ENCODE peak calls at places on chromosomes 2 and 18, in ten cellular contexts. W is psoas muscle, Z is upper lobe of right lung, Y is astrocyte of the cerebellum, S is ovary, N is Panc1, O is astrocyte, U is dorsolateral prefrontal cortex, A is PC-9, G is brain microvascular endothelial cell. B is an unnamed sample.

GRCh38 chr18:43830905-43831304 is 553.6 kb upstream of the SYT4 start:
- DNase-seq in Y (no peak), Z (no peak), W (no peak), G (no peak), A (no peak), U (no peak), S (no peak), O (no peak), N (no peak), B (no peak)

GRCh38 chr2:12678189-12678588 is 38.5 kb upstream of the TRIB2 start:
- DNase-seq in Y (no peak), O (no peak), N (no peak), Z (no peak), G (no peak), A (no peak), S (no peak), W (no peak), U (no peak), B (no peak)

GRCh38 chr2:79116997-79117928 is 3.0 kb upstream of the REG1A start:
- DNase-seq in G (no peak), A (no peak), Y (no peak), W (no peak), Z (no peak), O (no peak), N (no peak), U (no peak), S (no peak), B (no peak)

GRCh38 chr2:165691615-165692014 is 102.4 kb downstream of the GALNT3 start:
- DNase-seq in A (no peak), S (peak; percentile 9), Y (peak; percentile 73), N (no peak), O (peak; percentile 64), W (no peak), U (peak; percentile 50), Z (no peak), G (peak; percentile 74), B (peak; percentile 57)

GRCh38 chr18:7619676-7620075 is 52.6 kb downstream of the PTPRM start:
- DNase-seq in W (no peak), O (no peak), N (no peak), G (no peak), U (no peak), Z (no peak), Y (no peak), A (no peak), S (no peak), B (no peak)

GRCh38 chr2:69114534-69114933 is 101.6 kb downstream of the ANTXR1 start:
- DNase-seq in S (no peak), A (no peak), O (no peak), G (no peak), Y (no peak), Z (no peak), W (no peak), N (no peak), U (no peak), B (no peak)

GRCh38 chr2:233413529-233414272 is 59.4 kb downstream of the DGKD start:
- DNase-seq in W (peak; percentile 82), N (no peak), U (no peak), O (peak; percentile 67), A (peak; percentile 93), Y (no peak), G (peak; percentile 62), S (no peak), Z (peak; percentile 87), B (peak; percentile 79)

GRCh38 chr2:128457006-128457604 is 138.4 kb upstream of the HS6ST1 start:
- DNase-seq in O (no peak), Y (no peak), U (no peak), G (no peak), S (no peak), Z (peak; percentile 42), N (no peak), W (no peak), A (no peak), B (no peak)

GRCh38 chr2:27306657-27307544 is 1.3 kb downstream of the UCN start:
- DNase-seq in W (no peak), U (no peak), A (no peak), Z (no peak), O (no peak), S (no peak), N (no peak), G (no peak), Y (no peak), B (no peak)

GRCh38 chr2:158994920-158995676 is 26.7 kb downstream of the TANC1 start:
- DNase-seq in Y (no peak), S (no peak), U (no peak), A (no peak), G (no peak), O (no peak), Z (no peak), N (no peak), W (no peak), B (peak; percentile 43)

GRCh38 chr2:203936535-203936934 is at the start of gene ICOS:
- DNase-seq in O (no peak), G (no peak), Y (no peak), N (no peak), W (no peak), Z (no peak), U (no peak), S (no peak), A (no peak), B (no peak)

DNA sequence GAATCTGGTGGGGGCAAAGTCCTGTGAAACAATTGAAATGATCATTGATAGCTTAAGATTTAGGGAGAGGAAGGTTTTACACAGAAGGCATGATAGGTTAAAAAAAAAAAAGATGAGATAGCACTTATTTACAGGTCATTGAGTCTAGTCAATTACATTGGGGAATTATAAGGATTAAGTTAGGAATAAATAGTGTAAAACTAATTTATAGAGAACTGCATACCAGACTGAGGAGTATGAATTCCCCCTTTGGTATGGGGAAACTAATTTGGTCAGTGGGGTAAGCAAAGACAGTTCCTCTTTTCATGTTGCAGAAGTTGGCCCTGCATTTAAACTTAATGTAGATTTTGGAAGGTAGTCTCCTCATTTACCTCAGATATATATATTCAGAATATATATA is 10.7 kb downstream of the GLS start:
- DNase-seq in G (no peak), Z (no peak), A (no peak), U (no peak), N (no peak), S (no peak), O (no peak), W (no peak), Y (no peak), B (no peak)
- H3K4me3 ChIP-seq in G (no peak overlapping the region), Z (no peak overlapping the region), A (no peak overlapping the region), U (no peak overlapping the region), N (no peak overlapping the region), S (no peak overlapping the region), O (no peak overlapping the region), W (no peak overlapping the region), Y (no peak overlapping the region), B (no peak overlapping the region)

GRCh38 chr2:73385486-73386341 is at the start of gene ALMS1:
- DNase-seq in U (peak; percentile 75), G (peak; percentile 74), S (peak; percentile 78), N (peak; percentile 52), Z (peak; percentile 96), W (peak; percentile 94), Y (peak; percentile 49), O (peak; percentile 76), A (peak; percentile 86), B (peak; percentile 90)
- TF ChIP-seq CTCF in U (peak; percentile 33), G (peak; percentile 18), S (peak; percentile 43), N (no peak), Z (peak; percentile 38), W (no peak), Y (peak; percentile 33), O (no peak), A (no peak), B (no peak)

GRCh38 chr2:144449028-144449406 is 70.9 kb downstream of the ZEB2 start:
- DNase-seq in A (no peak), S (no peak), Y (no peak), Z (no peak), O (no peak), W (peak; percentile 74), N (no peak), G (no peak), U (no peak), B (no peak)

GRCh38 chr2:144446136-144446535 is 73.8 kb downstream of the ZEB2 start:
- DNase-seq in O (no peak), W (no peak), G (no peak), N (no peak), U (no peak), S (no peak), Y (no peak), A (no peak), Z (no peak), B (no peak)

GRCh38 chr2:144447535-144447934 is 72.4 kb downstream of the ZEB2 start:
- DNase-seq in S (no peak), G (no peak), O (no peak), W (no peak), Z (no peak), A (no peak), N (no peak), Y (no peak), U (no peak), B (no peak)

GRCh38 chr2:144451443-144451842 is 68.5 kb downstream of the ZEB2 start:
- DNase-seq in O (no peak), N (no peak), W (no peak), Y (no peak), Z (no peak), A (no peak), U (no peak), S (no peak), G (no peak), B (no peak)

DNA sequence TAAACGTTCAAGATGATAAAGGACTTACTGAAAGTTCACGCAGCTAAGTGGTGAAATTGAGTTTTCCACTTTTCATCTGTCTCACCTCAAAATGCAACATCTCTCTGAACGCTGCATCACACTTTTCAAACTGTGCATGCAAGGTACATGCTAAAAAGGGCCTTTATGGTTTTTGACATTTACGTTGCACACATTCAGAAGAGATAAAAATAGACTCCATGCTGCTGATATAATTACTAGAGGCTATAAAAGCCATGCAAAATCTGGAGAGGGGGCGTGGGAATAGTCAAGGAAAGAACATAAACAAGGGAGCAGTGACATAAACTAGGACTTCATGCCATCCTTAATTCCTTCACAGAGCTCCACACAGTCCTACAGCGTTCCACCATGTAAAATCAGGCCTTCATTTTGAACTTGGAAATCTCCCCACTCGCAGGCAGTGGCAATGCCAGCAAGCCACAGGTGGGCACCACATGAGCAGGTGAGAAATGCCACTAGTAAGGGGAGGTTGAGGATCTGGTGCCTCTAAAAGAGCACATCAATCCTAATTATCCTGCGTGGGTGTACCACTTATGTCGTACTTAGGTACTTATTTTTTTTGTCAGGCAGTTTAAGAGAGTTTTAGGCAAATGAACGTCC is 71.4 kb downstream of the ZEB2 start:
- DNase-seq in Y (no peak), O (no peak), A (no peak), G (no peak), N (no peak), Z (no peak), W (no peak), S (no peak), U (no peak), B (no peak)
- H3K4me3 ChIP-seq in Y (no peak overlapping the region), O (no peak overlapping the region), A (no peak overlapping the region), G (no peak overlapping the region), N (no peak overlapping the region), Z (peak overlapping the region; percentile 4), W (peak overlapping the region; percentile 56), S (no peak overlapping the region), U (peak overlapping the region; percentile 42), B (no peak overlapping the region)

DNA sequence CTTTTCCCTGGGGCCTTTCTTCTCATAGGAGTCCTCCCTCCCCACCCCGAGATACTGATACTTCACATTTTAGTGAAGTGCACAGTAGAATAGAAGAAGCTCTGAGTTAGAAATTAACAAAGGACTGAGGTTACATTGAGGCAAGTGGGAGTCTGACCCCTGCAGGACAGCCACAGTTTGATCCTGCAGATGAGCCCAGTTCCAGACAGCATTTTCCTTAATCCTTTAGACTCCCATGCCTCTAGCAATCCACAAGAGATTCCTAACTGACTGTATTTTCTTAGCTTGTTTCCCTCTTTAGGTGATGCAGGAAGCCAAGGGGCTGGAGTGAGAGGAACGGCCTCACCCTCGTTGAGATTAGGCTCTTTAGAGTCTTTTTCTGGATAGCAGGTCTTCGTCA is 204.0 kb downstream of the CYRIA start:
- DNase-seq in A (no peak), Y (no peak), S (no peak), N (no peak), U (no peak), G (no peak), O (no peak), Z (no peak), W (no peak), B (no peak)
- TF ChIP-seq CTCF in A (no peak), Y (no peak), S (no peak), N (no peak), U (no peak), G (no peak), O (no peak), Z (no peak), W (no peak), B (no peak)

B was measured in fibroblast of pulmonary artery.